ENCODE peak calls at places on chromosome 7, in four cellular contexts. I is activated CD4-positive, alpha-beta T cell treated with anti-CD3 and anti-CD28 coated beads, Interleukin-2, amount 50 U/mL, for 1 hour; C is foreskin fibroblast; J is psoas muscle. U is an unnamed sample.

GRCh38 chr7:116702046-116702445 is 30.1 kb downstream of the MET start:
- DNase-seq in I (no peak), C (no peak), J (no peak), U (no peak)

GRCh38 chr7:80428161-80429054 is 83.5 kb downstream of the GNAT3 start:
- DNase-seq in I (no peak), C (peak), J (no peak), U (no peak)

GRCh38 chr7:105782391-105783063 is 93.9 kb downstream of the ATXN7L1 start:
- DNase-seq in I (no peak), C (peak), J (no peak), U (no peak)

GRCh38 chr7:40463449-40463848 is 328.6 kb downstream of the SUGCT start:
- DNase-seq in I (no peak), C (no peak), J (no peak), U (no peak)

GRCh38 chr7:77265666-77266065 is 66.0 kb upstream of the FGL2 start:
- DNase-seq in I (no peak), C (no peak), J (no peak), U (no peak)

GRCh38 chr7:27895553-27895952 is 155.6 kb downstream of the TAX1BP1 start:
- DNase-seq in I (no peak), C (no peak), J (no peak), U (no peak)

GRCh38 chr7:26397326-26397725 is 105.7 kb downstream of the SNX10 start:
- DNase-seq in I (no peak), C (no peak), J (no peak), U (no peak)

GRCh38 chr7:37590824-37591223 is 92.7 kb upstream of the GPR141 start:
- DNase-seq in I (no peak), C (no peak), J (no peak), U (no peak)

GRCh38 chr7:42253316-42253715 is 16.3 kb upstream of the GLI3 start:
- DNase-seq in I (no peak), C (peak), J (no peak), U (no peak)

GRCh38 chr7:5702876-5703571 is 78.4 kb downstream of the RNF216 start:
- DNase-seq in I (no peak), C (no peak), J (no peak), U (no peak)

GRCh38 chr7:20697351-20697750 is 81.9 kb downstream of the ABCB5 start:
- DNase-seq in I (no peak), C (no peak), J (no peak), U (no peak)

GRCh38 chr7:21028990-21029337 is 242.3 kb upstream of the SP8 start:
- DNase-seq in I (no peak), C (no peak), J (no peak), U (no peak)

GRCh38 chr7:69873512-69873911 is 275.2 kb downstream of the AUTS2 start:
- DNase-seq in I (no peak), C (no peak), J (no peak), U (no peak)

GRCh38 chr7:55154096-55154495 is 135.3 kb downstream of the EGFR start:
- DNase-seq in I (no peak), C (no peak), J (no peak), U (no peak)

GRCh38 chr7:30556854-30557644 is 37.6 kb upstream of the GARS1 start:
- DNase-seq in I (no peak), C (no peak), J (no peak), U (no peak)

GRCh38 chr7:73737491-73738219 is 947 bp downstream of the ABHD11 start:
- DNase-seq in I (no peak), C (no peak), J (no peak), U (no peak)

GRCh38 chr7:134752006-134752760 is 27.3 kb upstream of the CALD1 start:
- DNase-seq in I (no peak), C (peak), J (no peak), U (no peak)

GRCh38 chr7:23072916-23073315 is 32.7 kb upstream of the KLHL7 start:
- DNase-seq in I (no peak), C (no peak), J (no peak), U (no peak)

GRCh38 chr7:93226310-93226709 is at the start of gene HEPACAM2:
- DNase-seq in I (no peak), C (no peak), J (no peak), U (no peak)

GRCh38 chr7:84447636-84448293 is 253.2 kb upstream of the SEMA3A start:
- DNase-seq in I (no peak), C (no peak), J (peak), U (no peak)

GRCh38 chr7:90383422-90383821 is 19.8 kb upstream of the CLDN12 start:
- DNase-seq in I (no peak), C (peak), J (no peak), U (no peak)

GRCh38 chr7:42976371-42976770 is 44.2 kb downstream of the MRPL32 start:
- DNase-seq in I (no peak), C (no peak), J (no peak), U (no peak)

GRCh38 chr7:120996983-120997334 is 8.4 kb downstream of the CPED1 start:
- DNase-seq in I (no peak), C (no peak), J (no peak), U (no peak)

GRCh38 chr7:35731349-35731748 is 36.4 kb upstream of the HERPUD2 start:
- DNase-seq in I (no peak), C (no peak), J (no peak), U (no peak)

GRCh38 chr7:33996899-33997298 is 91.6 kb downstream of the BMPER start:
- DNase-seq in I (no peak), C (no peak), J (no peak), U (no peak)

GRCh38 chr7:140723002-140723401 is 26.5 kb downstream of the NDUFB2 start:
- DNase-seq in I (peak), C (no peak), J (no peak), U (no peak)

GRCh38 chr7:1926908-1927306 is 256.8 kb downstream of the ELFN1 start:
- DNase-seq in I (no peak), C (no peak), J (no peak), U (no peak)

GRCh38 chr7:27163776-27164380 is 1.5 kb downstream of the HOXA9 start:
- DNase-seq in I (no peak), C (no peak), J (peak), U (no peak)

GRCh38 chr7:34612671-34613070 is 45.3 kb upstream of the NPSR1 start:
- DNase-seq in I (no peak), C (no peak), J (no peak), U (no peak)

GRCh38 chr7:261341-262250 is 28.4 kb upstream of the FOXL3 start:
- DNase-seq in I (no peak), C (no peak), J (peak), U (no peak)

GRCh38 chr7:112452102-112452888 is 2.0 kb downstream of the IFRD1 start:
- DNase-seq in I (no peak), C (peak), J (peak), U (peak)

GRCh38 chr7:92205987-92206386 is 27.0 kb upstream of the LRRD1 start:
- DNase-seq in I (no peak), C (no peak), J (no peak), U (no peak)

GRCh38 chr7:23333671-23334246 is 34.6 kb downstream of the MALSU1 start:
- DNase-seq in I (no peak), C (peak), J (peak), U (no peak)

GRCh38 chr7:24442170-24442777 is 131.0 kb upstream of the PALS2 start:
- DNase-seq in I (no peak), C (no peak), J (no peak), U (no peak)

GRCh38 chr7:158080899-158081445 is 506.7 kb downstream of the PTPRN2 start:
- DNase-seq in I (no peak), C (no peak), J (no peak), U (no peak)

GRCh38 chr7:138089080-138089901 is 13.0 kb downstream of the AKR1D1 start:
- DNase-seq in I (no peak), C (no peak), J (no peak), U (no peak)

U was measured in transverse colon.